ENCODE peak calls at places on chromosomes 2 and 18, in six cellular contexts. C is vagina, D is suprapubic skin, O is lower leg skin, V is NB4, X is GM12892. N is an unnamed sample.

GRCh38 chr2:96103388-96103705 is 13.0 kb downstream of the ADRA2B start:
- DNase-seq in C (no peak), D (peak), O (no peak), V (no peak), X (peak), N (no peak)

GRCh38 chr18:48123965-48124364 is 193.5 kb upstream of the SMAD2 start:
- DNase-seq in C (no peak), D (no peak), O (no peak), V (no peak), X (no peak), N (no peak)

GRCh38 chr18:77000527-77000926 is 132.1 kb downstream of the MBP start:
- DNase-seq in C (no peak), D (no peak), O (no peak), V (peak), X (no peak), N (peak)

GRCh38 chr2:179344280-179344961 is 79.8 kb upstream of the SESTD1 start:
- DNase-seq in C (no peak), D (no peak), O (no peak), V (no peak), X (no peak), N (no peak)

GRCh38 chr18:46536215-46536874 is 120.7 kb downstream of the LOXHD1 start:
- DNase-seq in C (no peak), D (no peak), O (no peak), V (no peak), X (no peak), N (no peak)

GRCh38 chr2:189192766-189193165 is 13.2 kb upstream of the COL5A2 start:
- DNase-seq in C (no peak), D (no peak), O (no peak), V (no peak), X (no peak), N (no peak)

GRCh38 chr18:80136679-80137078 is 27.6 kb downstream of the ADNP2 start:
- DNase-seq in C (no peak), D (no peak), O (no peak), V (no peak), X (no peak), N (no peak)

GRCh38 chr2:171365232-171365631 is 68.6 kb downstream of the METTL8 start:
- DNase-seq in C (no peak), D (no peak), O (no peak), V (no peak), X (no peak), N (no peak)

GRCh38 chr2:240136671-240137292 is 677 bp upstream of the COPS9 start:
- DNase-seq in C (no peak), D (no peak), O (no peak), V (no peak), X (no peak), N (no peak)

GRCh38 chr2:240134956-240135520 is 1.1 kb downstream of the COPS9 start:
- DNase-seq in C (no peak), D (peak), O (no peak), V (no peak), X (peak), N (no peak)

GRCh38 chr2:240135706-240136012 is 446 bp downstream of the COPS9 start:
- DNase-seq in C (no peak), D (no peak), O (no peak), V (no peak), X (no peak), N (no peak)

GRCh38 chr2:240137596-240138274 is 1.6 kb upstream of the COPS9 start:
- DNase-seq in C (no peak), D (peak), O (no peak), V (no peak), X (no peak), N (no peak)

DNA sequence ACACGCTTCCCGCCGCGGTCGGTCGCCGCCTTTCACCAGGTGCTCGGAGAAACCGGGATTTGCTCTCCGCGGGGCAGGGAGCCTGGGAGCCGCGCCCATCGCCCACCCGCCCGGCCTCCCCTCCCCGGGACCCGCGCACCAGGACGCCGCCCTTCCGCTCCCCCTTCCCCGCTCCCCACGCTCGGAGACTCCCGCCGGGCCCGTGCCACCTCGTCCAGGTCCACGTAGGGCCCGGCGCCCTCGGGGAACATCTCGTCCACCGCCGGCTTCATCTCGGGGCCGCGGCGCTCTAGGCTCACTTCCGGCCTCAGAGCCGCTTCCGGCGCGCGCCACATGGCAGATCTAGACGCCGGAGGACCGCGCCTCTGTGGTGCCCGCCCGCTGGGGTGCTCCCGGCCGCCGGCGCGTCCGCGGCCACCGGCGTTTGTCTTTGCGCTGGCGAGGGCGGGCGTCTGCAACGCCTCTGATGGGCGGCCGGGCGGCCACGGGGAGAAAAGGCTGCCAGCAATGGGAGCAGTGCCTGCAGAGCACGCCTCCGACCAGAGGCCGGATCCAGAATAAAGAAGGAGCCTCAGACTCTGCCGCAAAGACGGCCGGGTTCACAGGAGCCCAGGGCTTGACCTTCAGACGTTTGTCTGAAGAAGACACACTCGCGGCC is at the start of gene COPS9:
- DNase-seq in C (no peak), D (peak), O (peak), V (peak), X (peak), N (peak)
- TF ChIP-seq POLR2A in C (no peak), D (peak), O (no peak), V (peak), X (peak), N (no peak)

GRCh38 chr2:45652090-45653050 is 895 bp downstream of the PRKCE start:
- DNase-seq in C (no peak), D (peak), O (peak), V (peak), X (peak), N (peak)

GRCh38 chr2:45653125-45653524 is 1.6 kb downstream of the PRKCE start:
- DNase-seq in C (no peak), D (no peak), O (no peak), V (no peak), X (no peak), N (no peak)

GRCh38 chr2:45650851-45651414 is 542 bp upstream of the PRKCE start:
- DNase-seq in C (peak), D (peak), O (peak), V (peak), X (peak), N (peak)

GRCh38 chr2:45649855-45650806 is 1.3 kb upstream of the PRKCE start:
- DNase-seq in C (peak), D (peak), O (peak), V (peak), X (peak), N (peak)

DNA sequence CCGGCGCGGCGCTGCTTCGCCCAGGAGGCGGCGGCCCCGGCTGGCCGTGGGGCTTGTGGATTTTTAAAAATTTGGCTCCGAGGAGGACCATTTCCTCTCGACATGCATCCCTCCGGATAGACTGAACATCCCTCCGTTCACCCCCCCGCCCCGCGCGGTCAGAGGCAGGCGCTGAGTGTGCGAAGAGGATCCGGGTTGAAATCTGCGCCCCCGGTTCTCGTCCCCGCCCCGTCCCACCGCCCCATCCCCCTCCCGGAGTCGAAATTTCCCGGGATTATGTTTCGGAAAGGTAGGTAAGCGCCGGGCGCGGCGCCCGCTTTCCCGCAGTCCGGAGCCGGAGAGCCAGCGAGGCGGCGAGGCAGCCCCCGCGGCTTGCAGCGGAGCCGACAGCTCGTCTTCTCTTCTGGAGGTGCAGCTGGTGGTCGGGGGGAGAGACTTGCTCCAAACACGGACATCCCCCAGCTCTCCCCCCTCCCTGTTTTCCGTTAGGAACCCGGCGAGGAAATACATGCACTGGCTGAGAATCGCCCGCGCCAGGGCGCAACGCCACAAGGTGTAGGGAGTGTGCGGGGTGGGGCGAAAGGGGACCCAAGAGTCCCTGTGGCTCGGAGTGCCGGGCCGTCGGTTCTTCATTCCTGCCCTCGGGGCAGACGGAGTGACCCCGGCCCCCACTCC is at the start of gene PRKCE:
- DNase-seq in C (no peak), D (peak), O (peak), V (peak), X (peak), N (peak)
- TF ChIP-seq POLR2A in C (no peak), D (no peak), O (no peak), V (no peak), X (no peak), N (no peak)

GRCh38 chr2:175690113-175690716 is 311.9 kb downstream of the LNPK start:
- DNase-seq in C (no peak), D (no peak), O (peak), V (peak), X (no peak), N (no peak)
- TF ChIP-seq POLR2A in C (no peak), D (no peak), O (no peak), V (no peak), X (no peak), N (no peak)

GRCh38 chr2:86622409-86622877 is 1.2 kb downstream of the RNF103 start:
- DNase-seq in C (no peak), D (no peak), O (peak), V (peak), X (no peak), N (peak)

GRCh38 chr2:86625096-86625495 is 1.4 kb upstream of the RNF103 start:
- DNase-seq in C (no peak), D (no peak), O (no peak), V (no peak), X (no peak), N (no peak)

GRCh38 chr2:86623549-86624547 is at the start of gene RNF103:
- DNase-seq in C (peak), D (peak), O (peak), V (peak), X (peak), N (peak)

GRCh38 chr2:86621290-86621943 is 2.2 kb downstream of the RNF103 start:
- DNase-seq in C (no peak), D (no peak), O (no peak), V (peak), X (no peak), N (no peak)

GRCh38 chr2:86622878-86623548 is 652 bp downstream of the RNF103 start:
- DNase-seq in C (no peak), D (peak), O (peak), V (no peak), X (peak), N (peak)
- TF ChIP-seq POLR2A in C (no peak), D (no peak), O (no peak), V (no peak), X (peak), N (no peak)

GRCh38 chr2:55859875-55860274 is 63.7 kb downstream of the EFEMP1 start:
- DNase-seq in C (no peak), D (no peak), O (no peak), V (no peak), X (no peak), N (no peak)
- TF ChIP-seq POLR2A in C (no peak), D (no peak), O (no peak), V (no peak), X (no peak), N (no peak)

GRCh38 chr2:218405365-218406208 is 5.9 kb downstream of the CTDSP1 start:
- DNase-seq in C (no peak), D (peak), O (peak), V (peak), X (no peak), N (no peak)
- TF ChIP-seq POLR2A in C (no peak), D (no peak), O (no peak), V (no peak), X (no peak), N (no peak)

GRCh38 chr2:55618649-55619055 is 1.2 kb upstream of the PPP4R3B start:
- DNase-seq in C (no peak), D (peak), O (peak), V (peak), X (peak), N (no peak)

GRCh38 chr2:55618025-55618648 is 715 bp upstream of the PPP4R3B start:
- DNase-seq in C (no peak), D (no peak), O (no peak), V (peak), X (no peak), N (peak)

GRCh38 chr2:55620123-55620779 is 2.8 kb upstream of the PPP4R3B start:
- DNase-seq in C (no peak), D (no peak), O (no peak), V (peak), X (no peak), N (no peak)

GRCh38 chr2:55617160-55618024 is at the start of gene PPP4R3B:
- DNase-seq in C (peak), D (peak), O (peak), V (peak), X (peak), N (peak)

GRCh38 chr2:55616509-55617159 is 788 bp downstream of the PPP4R3B start:
- DNase-seq in C (no peak), D (no peak), O (no peak), V (peak), X (peak), N (peak)
- TF ChIP-seq POLR2A in C (no peak), D (no peak), O (no peak), V (peak), X (peak), N (no peak)

GRCh38 chr2:131493199-131494018 is 1.2 kb upstream of the MZT2A start:
- DNase-seq in C (no peak), D (no peak), O (no peak), V (no peak), X (no peak), N (no peak)

GRCh38 chr2:131492418-131493198 is 411 bp upstream of the MZT2A start:
- DNase-seq in C (peak), D (peak), O (peak), V (peak), X (peak), N (peak)

GRCh38 chr2:131483981-131484505 is 8.1 kb downstream of the TUBA3D start:
- DNase-seq in C (no peak), D (no peak), O (no peak), V (no peak), X (no peak), N (no peak)

DNA sequence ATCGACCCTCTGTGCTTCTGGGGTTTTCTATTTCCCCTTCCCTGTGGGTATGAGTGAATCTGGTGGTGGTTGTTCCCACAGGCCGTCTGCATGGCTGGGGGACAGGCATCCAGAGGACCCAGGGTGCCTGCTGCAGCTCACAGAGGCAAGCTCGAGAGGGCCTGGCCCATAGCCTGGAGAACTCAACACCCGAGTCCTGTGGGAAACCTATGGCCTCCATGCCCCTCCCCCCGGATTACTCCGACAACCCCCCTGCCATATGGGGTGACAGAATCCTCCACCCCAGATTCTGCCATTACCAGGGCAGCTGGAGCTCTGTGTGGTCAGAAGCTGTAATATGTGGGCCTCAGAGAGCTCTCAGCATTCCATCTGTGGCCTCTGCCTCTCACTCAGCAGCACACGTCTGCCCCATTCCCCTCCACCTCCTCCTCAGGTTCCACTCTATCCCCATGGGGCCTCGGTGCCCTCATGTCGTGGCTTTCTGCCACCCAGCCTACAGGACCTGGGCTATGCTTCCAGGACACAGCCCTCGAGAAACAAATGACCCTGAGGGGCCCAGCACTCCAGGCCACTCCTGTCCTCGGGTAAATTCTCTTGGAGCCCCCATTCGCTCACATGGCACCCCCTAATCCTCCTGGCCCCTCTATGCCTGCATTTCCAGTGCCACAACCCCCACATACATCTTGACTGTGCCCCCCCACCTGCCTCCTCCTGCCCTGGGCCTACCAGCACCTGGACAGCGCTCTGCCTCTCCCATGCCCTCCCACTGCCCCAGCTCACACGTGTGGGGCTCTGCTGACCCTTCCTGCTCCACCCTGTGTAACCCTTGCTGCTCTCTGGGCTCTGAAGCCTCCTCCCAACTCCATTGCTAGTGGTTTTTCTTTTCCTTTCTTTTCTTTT is 3.6 kb downstream of the MZT2A start:
- DNase-seq in C (no peak), D (peak), O (no peak), V (no peak), X (no peak), N (no peak)
- TF ChIP-seq POLR2A in C (no peak), D (no peak), O (no peak), V (no peak), X (no peak), N (no peak)